ENCODE peak calls at places on chromosomes 3 and 15, in seven cellular contexts. V is CD8-positive, alpha-beta memory T cell; J is cardiac muscle cell; Q is neural progenitor cell; K is body of pancreas; Z is left ventricle myocardium inferior; F is stomach. X is an unnamed sample.
A peak's percentile ranks its signal among the peaks of the same experiment; 100 is the strongest.

GRCh38 chr3:140500473-140500872 is 177.4 kb upstream of the TRIM42 start:
- DNase-seq in V (no peak), J (no peak), Q (no peak), K (no peak), Z (no peak), F (no peak), X (no peak)

GRCh38 chr3:50010959-50011358 is 71.0 kb downstream of the RBM6 start:
- DNase-seq in V (no peak), J (no peak), Q (no peak), K (no peak), Z (no peak), F (no peak), X (no peak)

GRCh38 chr15:74265046-74265639 is 29.0 kb downstream of the CCDC33 start:
- DNase-seq in V (no peak), J (peak; percentile 53), Q (peak; percentile 96), K (peak; percentile 14), Z (no peak), F (no peak), X (peak; percentile 32)

GRCh38 chr3:69462826-69463100 is 76.9 kb upstream of the FRMD4B start:
- DNase-seq in V (no peak), J (no peak), Q (no peak), K (no peak), Z (no peak), F (no peak), X (no peak)

GRCh38 chr3:71185733-71186455 is 397.6 kb downstream of the FOXP1 start:
- DNase-seq in V (no peak), J (peak; percentile 66), Q (no peak), K (no peak), Z (no peak), F (no peak), X (no peak)

GRCh38 chr15:72197045-72197459 is 535 bp downstream of the GRAMD2A start:
- DNase-seq in V (no peak), J (no peak), Q (peak; percentile 49), K (no peak), Z (no peak), F (no peak), X (no peak)

GRCh38 chr3:20401253-20401652 is 215.2 kb upstream of the SGO1 start:
- DNase-seq in V (no peak), J (peak; percentile 60), Q (no peak), K (no peak), Z (no peak), F (no peak), X (no peak)

GRCh38 chr3:189839576-189839975 is 208.4 kb downstream of the TP63 start:
- DNase-seq in V (no peak), J (peak; percentile 86), Q (no peak), K (no peak), Z (no peak), F (no peak), X (no peak)

GRCh38 chr15:68554716-68555347 is 24.0 kb upstream of the CORO2B start:
- DNase-seq in V (no peak), J (no peak), Q (no peak), K (no peak), Z (no peak), F (no peak), X (no peak)

GRCh38 chr15:88769161-88769971 is 33.9 kb upstream of the ACAN start:
- DNase-seq in V (no peak), J (peak; percentile 32), Q (peak; percentile 67), K (no peak), Z (no peak), F (no peak), X (no peak)

GRCh38 chr15:38563723-38564519 is 693 bp downstream of the RASGRP1 start:
- DNase-seq in V (peak; percentile 83), J (peak; percentile 52), Q (peak; percentile 72), K (peak; percentile 81), Z (peak; percentile 64), F (peak; percentile 79), X (peak; percentile 65)

GRCh38 chr3:71587958-71588357 is 4.4 kb upstream of the FOXP1 start:
- DNase-seq in V (no peak), J (no peak), Q (no peak), K (no peak), Z (no peak), F (no peak), X (no peak)

GRCh38 chr15:91186892-91187644 is 87.0 kb downstream of the SV2B start:
- DNase-seq in V (no peak), J (peak; percentile 34), Q (peak; percentile 66), K (peak; percentile 24), Z (no peak), F (no peak), X (no peak)

GRCh38 chr3:187520027-187520945 is 149.9 kb downstream of the SST start:
- DNase-seq in V (no peak), J (peak; percentile 10), Q (no peak), K (peak; percentile 40), Z (peak; percentile 69), F (no peak), X (peak; percentile 79)

GRCh38 chr15:93829115-93829849 is 402.1 kb upstream of the MCTP2 start:
- DNase-seq in V (no peak), J (peak; percentile 81), Q (no peak), K (no peak), Z (no peak), F (no peak), X (no peak)

GRCh38 chr3:48553886-48554845 is 2.4 kb downstream of the PFKFB4 start:
- DNase-seq in V (no peak), J (no peak), Q (no peak), K (no peak), Z (no peak), F (no peak), X (peak; percentile 22)

GRCh38 chr3:109028753-109029152 is 75.1 kb upstream of the GUCA1C start:
- DNase-seq in V (no peak), J (no peak), Q (no peak), K (no peak), Z (no peak), F (no peak), X (no peak)

GRCh38 chr3:142021127-142021526 is 128.2 kb downstream of the TFDP2 start:
- DNase-seq in V (no peak), J (peak; percentile 6), Q (no peak), K (no peak), Z (no peak), F (no peak), X (no peak)

GRCh38 chr3:44104668-44105321 is 136.9 kb upstream of the TOPAZ1 start:
- DNase-seq in V (no peak), J (peak; percentile 5), Q (no peak), K (no peak), Z (no peak), F (no peak), X (no peak)

GRCh38 chr3:72722930-72723726 is 125.1 kb downstream of the SHQ1 start:
- DNase-seq in V (no peak), J (peak; percentile 45), Q (no peak), K (no peak), Z (peak; percentile 23), F (peak; percentile 38), X (no peak)

GRCh38 chr3:56917337-56917697 is 115.6 kb upstream of the ARHGEF3 start:
- DNase-seq in V (no peak), J (no peak), Q (no peak), K (no peak), Z (no peak), F (no peak), X (no peak)

GRCh38 chr15:93066103-93066725 is 22.8 kb downstream of the RGMA start:
- DNase-seq in V (no peak), J (no peak), Q (no peak), K (no peak), Z (no peak), F (no peak), X (no peak)

GRCh38 chr3:30353711-30354467 is 252.5 kb upstream of the TGFBR2 start:
- DNase-seq in V (peak; percentile 31), J (no peak), Q (no peak), K (no peak), Z (no peak), F (no peak), X (no peak)
- H3K4me1 ChIP-seq in V (peaks cover 56% of the 10 kb centered on the region), J (peaks cover 15% of the 10 kb centered on the region), Q (peaks cover 12% of the 10 kb centered on the region), K (no peaks in the 10 kb centered on the region), Z (peaks cover 68% of the 10 kb centered on the region), F (no peaks in the 10 kb centered on the region), X (peaks cover 5% of the 10 kb centered on the region)

GRCh38 chr3:23440416-23441294 is 237.5 kb downstream of the UBE2E2 start:
- DNase-seq in V (no peak), J (no peak), Q (no peak), K (no peak), Z (no peak), F (no peak), X (no peak)

GRCh38 chr3:23444386-23444785 is 241.3 kb downstream of the UBE2E2 start:
- DNase-seq in V (no peak), J (no peak), Q (no peak), K (no peak), Z (no peak), F (no peak), X (no peak)

GRCh38 chr3:23439080-23439479 is 236.0 kb downstream of the UBE2E2 start:
- DNase-seq in V (no peak), J (no peak), Q (no peak), K (no peak), Z (no peak), F (no peak), X (no peak)

GRCh38 chr3:23446301-23446700 is 243.2 kb downstream of the UBE2E2 start:
- DNase-seq in V (no peak), J (no peak), Q (no peak), K (no peak), Z (no peak), F (no peak), X (no peak)

GRCh38 chr3:23442598-23443383 is 239.7 kb downstream of the UBE2E2 start:
- DNase-seq in V (no peak), J (no peak), Q (no peak), K (no peak), Z (no peak), F (no peak), X (no peak)
- H3K9me3 ChIP-seq in V (no peaks in the 10 kb centered on the region), J (no peaks in the 10 kb centered on the region), Q (no peaks in the 10 kb centered on the region), K (no peaks in the 10 kb centered on the region), Z (no peaks in the 10 kb centered on the region), F (no peaks in the 10 kb centered on the region), X (no peaks in the 10 kb centered on the region)

GRCh38 chr3:55484741-55485207 is 2.3 kb downstream of the WNT5A start:
- DNase-seq in V (no peak), J (no peak), Q (no peak), K (no peak), Z (no peak), F (no peak), X (no peak)
- H3K27me3 ChIP-seq in V (peaks cover 4% of the 10 kb centered on the region), J (no peaks in the 10 kb centered on the region), Q (peaks cover 97% of the 10 kb centered on the region), K (no peaks in the 10 kb centered on the region), Z (peaks cover 97% of the 10 kb centered on the region), F (peaks cover 78% of the 10 kb centered on the region), X (no peaks in the 10 kb centered on the region)

GRCh38 chr3:99118381-99118780 is 216.9 kb upstream of the DCBLD2 start:
- DNase-seq in V (no peak), J (no peak), Q (no peak), K (no peak), Z (no peak), F (no peak), X (no peak)

GRCh38 chr3:99114565-99115291 is 213.2 kb upstream of the DCBLD2 start:
- DNase-seq in V (no peak), J (peak; percentile 80), Q (peak; percentile 75), K (no peak), Z (no peak), F (no peak), X (no peak)

DNA sequence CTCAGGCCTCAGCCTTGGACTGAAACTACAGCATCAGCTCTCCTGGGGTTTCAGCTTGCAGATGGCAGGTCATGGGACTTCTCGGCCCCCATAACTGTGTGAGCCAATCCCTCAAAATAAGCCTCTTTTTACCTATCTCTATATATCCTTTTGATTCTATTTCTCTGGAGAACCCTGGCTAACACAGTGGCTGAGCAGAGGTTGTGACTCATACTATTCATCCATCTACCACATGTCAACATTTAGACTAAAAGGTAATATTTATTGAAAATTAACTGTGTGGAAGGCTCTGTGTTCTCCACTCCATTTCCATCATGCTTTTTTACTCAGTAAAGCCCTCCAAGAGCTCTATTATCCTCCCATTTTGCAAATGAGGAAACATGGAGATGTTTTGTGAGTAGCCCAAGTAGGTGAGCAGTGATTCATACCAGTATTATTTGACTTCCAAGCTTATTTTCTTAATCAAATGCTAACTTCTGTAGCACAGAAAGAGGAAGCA is 217.9 kb upstream of the DCBLD2 start:
- DNase-seq in V (no peak), J (no peak), Q (no peak), K (no peak), Z (no peak), F (no peak), X (no peak)
- H3K4me1 ChIP-seq in V (no peaks in the 10 kb centered on the region), J (no peaks in the 10 kb centered on the region), Q (no peaks in the 10 kb centered on the region), K (no peaks in the 10 kb centered on the region), Z (no peaks in the 10 kb centered on the region), F (no peaks in the 10 kb centered on the region), X (no peaks in the 10 kb centered on the region)

X was measured in right cardiac atrium.